ENCODE peak calls at places on chromosomes 12 and 14, in four cellular contexts. H is GM10248, B is fibroblast of lung, R is IMR-90. Y is an unnamed sample.

GRCh38 chr14:69539631-69540410 is 34.9 kb downstream of the CCDC177 start:
- DNase-seq in H (no peak), B (peak), R (peak), Y (no peak)

GRCh38 chr12:108324678-108325358 is 14.3 kb downstream of the CMKLR1 start:
- DNase-seq in H (no peak), B (no peak), R (no peak), Y (no peak)

GRCh38 chr14:60226296-60226695 is 22.7 kb upstream of the PPM1A start:
- DNase-seq in H (no peak), B (no peak), R (no peak), Y (no peak)

GRCh38 chr12:54546511-54546910 is 2.9 kb upstream of the PDE1B start:
- DNase-seq in H (no peak), B (no peak), R (no peak), Y (no peak)

GRCh38 chr12:53950789-53951576 is 3.7 kb upstream of the HOXC12 start:
- DNase-seq in H (no peak), B (no peak), R (no peak), Y (no peak)

GRCh38 chr14:34465069-34465859 is 3.2 kb upstream of the SPTSSA start:
- DNase-seq in H (no peak), B (peak), R (peak), Y (no peak)

GRCh38 chr12:53221203-53222076 is 10.6 kb downstream of the RARG start:
- DNase-seq in H (peak), B (peak), R (peak), Y (peak)

GRCh38 chr14:25011095-25011494 is 38.9 kb downstream of the STXBP6 start:
- DNase-seq in H (no peak), B (no peak), R (no peak), Y (no peak)

GRCh38 chr14:34211732-34212131 is 250.3 kb downstream of the SPTSSA start:
- DNase-seq in H (no peak), B (no peak), R (no peak), Y (peak)

GRCh38 chr12:32821293-32822089 is 65.8 kb upstream of the YARS2 start:
- DNase-seq in H (no peak), B (no peak), R (no peak), Y (no peak)

GRCh38 chr14:36605506-36605857 is 23.1 kb upstream of the NKX2-8 start:
- DNase-seq in H (no peak), B (no peak), R (no peak), Y (no peak)

GRCh38 chr14:73272393-73272792 is 35.1 kb downstream of the PAPLN start:
- DNase-seq in H (no peak), B (no peak), R (no peak), Y (no peak)

GRCh38 chr12:116609715-116610114 is 50.5 kb downstream of the MAP1LC3B2 start:
- DNase-seq in H (no peak), B (no peak), R (no peak), Y (no peak)

GRCh38 chr14:95545769-95546168 is 10.9 kb downstream of the GLRX5 start:
- DNase-seq in H (no peak), B (peak), R (peak), Y (no peak)

GRCh38 chr12:121038861-121039654 is at the start of gene OASL:
- DNase-seq in H (peak), B (peak), R (no peak), Y (peak)

GRCh38 chr14:80059041-80059440 is 152.3 kb downstream of the DIO2 start:
- DNase-seq in H (no peak), B (peak), R (peak), Y (no peak)

GRCh38 chr12:83823386-83824045 is 1089.1 kb downstream of the SLC6A15 start:
- DNase-seq in H (peak), B (peak), R (no peak), Y (peak)

GRCh38 chr12:111066744-111067437 is 146.5 kb upstream of the MYL2 start:
- DNase-seq in H (no peak), B (no peak), R (no peak), Y (no peak)
- TF ChIP-seq CTCF in H (no peak), B (no peak), R (no peak), Y (no peak)

GRCh38 chr12:41264281-41264680 is 76.2 kb downstream of the PDZRN4 start:
- DNase-seq in H (peak), B (peak), R (no peak), Y (no peak)
- TF ChIP-seq CTCF in H (peak), B (peak), R (peak), Y (no peak)

DNA sequence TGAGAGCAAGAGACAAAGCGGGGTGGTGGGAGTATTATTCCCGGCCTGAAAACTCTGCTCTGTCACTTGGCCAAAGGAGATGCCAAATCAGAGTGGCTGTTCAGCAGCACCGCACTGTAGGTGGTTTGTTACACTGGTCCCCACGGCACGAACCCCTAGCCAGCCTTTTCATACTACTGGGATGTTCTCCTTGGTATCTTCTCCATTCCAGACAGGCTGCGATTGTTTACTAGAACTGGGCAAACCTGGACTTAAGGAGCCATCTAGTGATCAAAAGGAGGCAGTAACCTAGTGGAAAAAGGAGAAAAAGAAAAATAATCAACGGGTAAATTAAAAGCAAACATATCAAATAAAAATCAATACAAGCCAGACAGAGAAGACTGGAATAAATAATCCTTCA is 58.9 kb upstream of the TMTC2 start:
- DNase-seq in H (peak), B (peak), R (peak), Y (peak)
- TF ChIP-seq CTCF in H (peak), B (peak), R (peak), Y (peak)

GRCh38 chr12:125954362-125954761 is 889.1 kb downstream of the AACS start:
- DNase-seq in H (no peak), B (no peak), R (no peak), Y (no peak)
- TF ChIP-seq CTCF in H (no peak), B (no peak), R (no peak), Y (no peak)

DNA sequence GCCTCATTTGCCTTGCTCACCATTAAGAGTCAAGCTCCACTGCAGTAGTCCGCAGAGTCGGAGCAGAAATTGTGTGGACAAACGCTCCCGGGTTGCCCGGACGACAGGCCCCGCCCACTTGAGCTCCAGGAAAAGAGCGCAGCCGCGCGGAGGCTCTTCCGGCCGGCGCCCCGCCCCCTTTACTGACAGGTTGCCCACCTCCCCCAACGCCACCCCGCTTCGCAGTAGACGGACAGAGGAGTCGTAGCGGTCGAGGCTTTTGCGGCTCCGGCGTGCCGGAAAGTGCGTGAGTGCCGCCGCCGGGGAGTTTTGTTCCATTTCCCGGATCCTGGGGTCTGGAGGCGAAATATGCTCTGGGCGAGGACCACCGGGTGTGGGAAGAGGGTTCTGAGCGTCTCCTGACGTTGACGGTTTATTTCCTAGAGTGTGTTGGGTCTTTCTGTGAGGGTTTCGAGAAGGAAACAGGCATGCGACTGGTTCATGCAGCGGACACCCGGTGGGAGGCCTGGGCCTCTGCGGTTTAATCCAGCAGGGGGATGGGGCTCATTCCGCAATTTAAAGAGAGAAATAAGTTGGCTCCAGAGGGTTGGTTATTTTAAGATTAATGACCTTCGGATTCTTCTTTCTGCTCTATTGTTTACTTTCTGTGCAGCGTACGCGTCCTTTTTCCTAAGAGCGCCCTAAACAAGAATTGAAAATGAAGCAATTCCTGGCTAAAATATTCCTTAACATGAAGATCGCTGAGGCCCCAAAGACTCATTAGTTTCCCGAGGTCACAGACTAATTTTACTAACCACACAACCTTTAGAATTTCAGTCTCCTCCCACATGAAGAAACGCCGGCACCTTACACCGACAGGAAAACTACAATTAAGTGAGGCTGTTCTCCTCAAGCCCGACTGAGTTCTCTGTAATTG is at the start of the genes DNAI7 and ETFRF1:
- DNase-seq in H (peak), B (peak), R (peak), Y (peak)
- TF ChIP-seq CTCF in H (no peak), B (peak), R (no peak), Y (no peak)

GRCh38 chr12:110338754-110339153 is 57.7 kb downstream of the ATP2A2 start:
- DNase-seq in H (peak), B (peak), R (no peak), Y (peak)
- TF ChIP-seq CTCF in H (no peak), B (peak), R (peak), Y (no peak)

GRCh38 chr12:110932048-110932447 is 11.7 kb upstream of the MYL2 start:
- DNase-seq in H (no peak), B (no peak), R (no peak), Y (no peak)
- TF ChIP-seq CTCF in H (no peak), B (peak), R (peak), Y (no peak)

Y was measured in GM20000.